ENCODE peak calls at places on chromosomes 2 and 18, in eight cellular contexts. One of them, this sample, is unnamed.
A peak's percentile ranks its signal among the peaks of the same experiment; 100 is the strongest.

GRCh38 chr2:138707424-138708074 is 72.6 kb downstream of the NXPH2 start:
- DNase-seq in neural progenitor cell: no peak
- DNase-seq in germinal center: no peak
- DNase-seq in type B pancreatic cell: no peak
- DNase-seq in transverse colon: no peak
- DNase-seq in MV-4-11: peak; percentile 80
- DNase-seq in NCI-H2081: no peak
- DNase-seq in fibroblast of pulmonary artery: peak; percentile 66
- DNase-seq in this sample: peak; percentile 69

GRCh38 chr2:70994055-70994444 is 623 bp downstream of the TEX261 start:
- DNase-seq in transverse colon: no peak
- DNase-seq in type B pancreatic cell: peak; percentile 27
- DNase-seq in germinal center: no peak
- DNase-seq in MV-4-11: no peak
- DNase-seq in fibroblast of pulmonary artery: no peak
- DNase-seq in neural progenitor cell: peak; percentile 15
- DNase-seq in NCI-H2081: no peak
- DNase-seq in this sample: peak; percentile 42

GRCh38 chr18:50286391-50287027 is 983 bp downstream of the CXXC1 start:
- DNase-seq in transverse colon: peak; percentile 64
- DNase-seq in germinal center: no peak
- DNase-seq in neural progenitor cell: peak; percentile 58
- DNase-seq in NCI-H2081: no peak
- DNase-seq in fibroblast of pulmonary artery: no peak
- DNase-seq in type B pancreatic cell: no peak
- DNase-seq in MV-4-11: peak; percentile 18
- DNase-seq in this sample: peak; percentile 71

GRCh38 chr2:36177282-36177681 is 178.3 kb upstream of the CRIM1 start:
- DNase-seq in neural progenitor cell: no peak
- DNase-seq in fibroblast of pulmonary artery: no peak
- DNase-seq in germinal center: no peak
- DNase-seq in MV-4-11: peak; percentile 39
- DNase-seq in type B pancreatic cell: no peak
- DNase-seq in transverse colon: no peak
- DNase-seq in NCI-H2081: no peak
- DNase-seq in this sample: no peak

GRCh38 chr2:127096718-127097470 is 10.1 kb downstream of the BIN1 start:
- DNase-seq in neural progenitor cell: no peak
- DNase-seq in germinal center: no peak
- DNase-seq in fibroblast of pulmonary artery: no peak
- DNase-seq in type B pancreatic cell: no peak
- DNase-seq in transverse colon: no peak
- DNase-seq in MV-4-11: no peak
- DNase-seq in NCI-H2081: no peak
- DNase-seq in this sample: no peak

GRCh38 chr2:217988840-217989204 is 14.0 kb downstream of the TNS1 start:
- DNase-seq in transverse colon: no peak
- DNase-seq in NCI-H2081: no peak
- DNase-seq in type B pancreatic cell: no peak
- DNase-seq in germinal center: no peak
- DNase-seq in neural progenitor cell: no peak
- DNase-seq in MV-4-11: no peak
- DNase-seq in fibroblast of pulmonary artery: no peak
- DNase-seq in this sample: no peak

GRCh38 chr2:237456200-237456731 is 30.8 kb upstream of the MLPH start:
- DNase-seq in neural progenitor cell: no peak
- DNase-seq in NCI-H2081: no peak
- DNase-seq in type B pancreatic cell: no peak
- DNase-seq in MV-4-11: peak; percentile 42
- DNase-seq in transverse colon: peak; percentile 33
- DNase-seq in germinal center: no peak
- DNase-seq in fibroblast of pulmonary artery: peak; percentile 66
- DNase-seq in this sample: no peak

GRCh38 chr2:54092940-54093339 is 22.5 kb upstream of the ACYP2 start:
- DNase-seq in fibroblast of pulmonary artery: no peak
- DNase-seq in transverse colon: no peak
- DNase-seq in type B pancreatic cell: no peak
- DNase-seq in MV-4-11: no peak
- DNase-seq in germinal center: peak; percentile 51
- DNase-seq in NCI-H2081: no peak
- DNase-seq in neural progenitor cell: peak; percentile 38
- DNase-seq in this sample: no peak

GRCh38 chr2:145655366-145655765 is 1135.4 kb upstream of the ZEB2 start:
- DNase-seq in NCI-H2081: no peak
- DNase-seq in germinal center: no peak
- DNase-seq in fibroblast of pulmonary artery: no peak
- DNase-seq in MV-4-11: no peak
- DNase-seq in neural progenitor cell: no peak
- DNase-seq in transverse colon: no peak
- DNase-seq in type B pancreatic cell: no peak
- DNase-seq in this sample: no peak

GRCh38 chr2:95308426-95308990 is 11.4 kb downstream of the KCNIP3 start:
- DNase-seq in transverse colon: no peak
- DNase-seq in germinal center: no peak
- DNase-seq in fibroblast of pulmonary artery: no peak
- DNase-seq in NCI-H2081: no peak
- DNase-seq in MV-4-11: no peak
- DNase-seq in type B pancreatic cell: no peak
- DNase-seq in neural progenitor cell: no peak
- DNase-seq in this sample: no peak

GRCh38 chr18:42113529-42114191 is 158.6 kb downstream of the PIK3C3 start:
- DNase-seq in transverse colon: no peak
- DNase-seq in germinal center: no peak
- DNase-seq in neural progenitor cell: no peak
- DNase-seq in type B pancreatic cell: no peak
- DNase-seq in NCI-H2081: no peak
- DNase-seq in fibroblast of pulmonary artery: peak; percentile 56
- DNase-seq in MV-4-11: peak; percentile 78
- DNase-seq in this sample: no peak

GRCh38 chr2:11833601-11834000 is 87.2 kb downstream of the LPIN1 start:
- DNase-seq in neural progenitor cell: no peak
- DNase-seq in fibroblast of pulmonary artery: peak; percentile 32
- DNase-seq in germinal center: peak; percentile 52
- DNase-seq in MV-4-11: peak; percentile 39
- DNase-seq in transverse colon: no peak
- DNase-seq in type B pancreatic cell: no peak
- DNase-seq in NCI-H2081: no peak
- DNase-seq in this sample: no peak

GRCh38 chr2:73856214-73856613 is 27.5 kb downstream of the STAMBP start:
- DNase-seq in type B pancreatic cell: no peak
- DNase-seq in NCI-H2081: no peak
- DNase-seq in transverse colon: no peak
- DNase-seq in fibroblast of pulmonary artery: peak; percentile 51
- DNase-seq in MV-4-11: peak; percentile 22
- DNase-seq in neural progenitor cell: no peak
- DNase-seq in germinal center: no peak
- DNase-seq in this sample: no peak

GRCh38 chr18:49251451-49251850 is 209.0 kb downstream of the DYM start:
- DNase-seq in type B pancreatic cell: no peak
- DNase-seq in fibroblast of pulmonary artery: no peak
- DNase-seq in germinal center: no peak
- DNase-seq in NCI-H2081: no peak
- DNase-seq in transverse colon: no peak
- DNase-seq in neural progenitor cell: no peak
- DNase-seq in MV-4-11: no peak
- DNase-seq in this sample: peak; percentile 88